ENCODE peak calls at places on chromosomes 16 and 17, in seven cellular contexts. One of them, this sample, is unnamed. For H3K27me3 and H3K4me1, the result is how much of the 10 kb centered on the place peaks cover.

GRCh38 chr17:27569257-27569722 is 61.7 kb upstream of the LGALS9 start:
- DNase-seq in adrenal gland: peak
- DNase-seq in heart left ventricle: no peak
- DNase-seq in tibial nerve: no peak
- DNase-seq in uterus: no peak
- DNase-seq in ovary: peak
- DNase-seq in esophagus muscularis mucosa: no peak
- DNase-seq in this sample: no peak

GRCh38 chr16:2019500-2019899 is at the start of gene NPW:
- DNase-seq in heart left ventricle: no peak
- DNase-seq in ovary: no peak
- DNase-seq in adrenal gland: no peak
- DNase-seq in esophagus muscularis mucosa: no peak
- DNase-seq in tibial nerve: no peak
- DNase-seq in uterus: no peak
- DNase-seq in this sample: no peak

GRCh38 chr17:17377568-17377967 is 74.4 kb downstream of the NT5M start:
- DNase-seq in ovary: no peak
- DNase-seq in esophagus muscularis mucosa: no peak
- DNase-seq in adrenal gland: no peak
- DNase-seq in uterus: no peak
- DNase-seq in heart left ventricle: no peak
- DNase-seq in tibial nerve: no peak
- DNase-seq in this sample: peak

GRCh38 chr17:4562000-4562969 is 1.9 kb upstream of the GGT6 start:
- DNase-seq in uterus: no peak
- DNase-seq in heart left ventricle: no peak
- DNase-seq in ovary: no peak
- DNase-seq in esophagus muscularis mucosa: no peak
- DNase-seq in adrenal gland: no peak
- DNase-seq in tibial nerve: no peak
- DNase-seq in this sample: no peak

GRCh38 chr16:78740269-78740668 is 640.8 kb downstream of the WWOX start:
- DNase-seq in heart left ventricle: no peak
- DNase-seq in adrenal gland: no peak
- DNase-seq in esophagus muscularis mucosa: no peak
- DNase-seq in tibial nerve: no peak
- DNase-seq in uterus: no peak
- DNase-seq in ovary: no peak
- DNase-seq in this sample: no peak

GRCh38 chr16:66911112-66911511 is 7.6 kb downstream of the CDH16 start:
- DNase-seq in adrenal gland: no peak
- DNase-seq in tibial nerve: no peak
- DNase-seq in ovary: no peak
- DNase-seq in heart left ventricle: no peak
- DNase-seq in uterus: no peak
- DNase-seq in esophagus muscularis mucosa: no peak
- DNase-seq in this sample: no peak

GRCh38 chr16:70573451-70574121 is 50.0 kb downstream of the SF3B3 start:
- DNase-seq in ovary: no peak
- DNase-seq in esophagus muscularis mucosa: no peak
- DNase-seq in heart left ventricle: peak
- DNase-seq in tibial nerve: peak
- DNase-seq in adrenal gland: no peak
- DNase-seq in uterus: peak
- DNase-seq in this sample: peak

GRCh38 chr17:62671553-62671952 is 44.1 kb downstream of the MRC2 start:
- DNase-seq in uterus: no peak
- DNase-seq in tibial nerve: no peak
- DNase-seq in esophagus muscularis mucosa: no peak
- DNase-seq in adrenal gland: peak
- DNase-seq in heart left ventricle: no peak
- DNase-seq in ovary: no peak
- DNase-seq in this sample: peak

GRCh38 chr16:75260856-75261589 is 9.6 kb upstream of the BCAR1 start:
- DNase-seq in tibial nerve: no peak
- DNase-seq in uterus: peak
- DNase-seq in esophagus muscularis mucosa: no peak
- DNase-seq in heart left ventricle: no peak
- DNase-seq in ovary: no peak
- DNase-seq in adrenal gland: no peak
- DNase-seq in this sample: no peak

GRCh38 chr17:16932156-16932555 is 39.8 kb downstream of the TNFRSF13B start:
- DNase-seq in adrenal gland: no peak
- DNase-seq in tibial nerve: no peak
- DNase-seq in ovary: no peak
- DNase-seq in heart left ventricle: no peak
- DNase-seq in esophagus muscularis mucosa: no peak
- DNase-seq in uterus: no peak
- DNase-seq in this sample: no peak

GRCh38 chr17:43882761-43883415 is 24.4 kb downstream of the MPP2 start:
- DNase-seq in ovary: no peak
- DNase-seq in esophagus muscularis mucosa: no peak
- DNase-seq in heart left ventricle: no peak
- DNase-seq in tibial nerve: no peak
- DNase-seq in adrenal gland: no peak
- DNase-seq in uterus: no peak
- DNase-seq in this sample: no peak

GRCh38 chr17:17841620-17842025 is 4.8 kb upstream of the SREBF1 start:
- DNase-seq in uterus: no peak
- DNase-seq in adrenal gland: peak
- DNase-seq in heart left ventricle: peak
- DNase-seq in tibial nerve: no peak
- DNase-seq in ovary: peak
- DNase-seq in esophagus muscularis mucosa: no peak
- DNase-seq in this sample: peak

GRCh38 chr16:61471737-61472136 is 564.5 kb downstream of the CDH8 start:
- DNase-seq in adrenal gland: no peak
- DNase-seq in ovary: no peak
- DNase-seq in uterus: no peak
- DNase-seq in tibial nerve: no peak
- DNase-seq in esophagus muscularis mucosa: no peak
- DNase-seq in heart left ventricle: no peak
- DNase-seq in this sample: no peak

GRCh38 chr17:79922161-79922569 is 82.9 kb upstream of the CBX4 start:
- DNase-seq in ovary: no peak
- DNase-seq in adrenal gland: no peak
- DNase-seq in esophagus muscularis mucosa: no peak
- DNase-seq in uterus: no peak
- DNase-seq in heart left ventricle: no peak
- DNase-seq in tibial nerve: no peak
- DNase-seq in this sample: no peak

GRCh38 chr17:29094101-29094708 is 51.3 kb downstream of the PIPOX start:
- DNase-seq in esophagus muscularis mucosa: no peak
- DNase-seq in heart left ventricle: no peak
- DNase-seq in ovary: no peak
- DNase-seq in tibial nerve: no peak
- DNase-seq in uterus: no peak
- DNase-seq in adrenal gland: no peak
- DNase-seq in this sample: no peak

GRCh38 chr17:16939606-16940115 is 32.3 kb downstream of the TNFRSF13B start:
- DNase-seq in adrenal gland: no peak
- DNase-seq in esophagus muscularis mucosa: no peak
- DNase-seq in tibial nerve: no peak
- DNase-seq in heart left ventricle: no peak
- DNase-seq in uterus: no peak
- DNase-seq in ovary: no peak
- DNase-seq in this sample: no peak

GRCh38 chr16:73093146-73094144 is 45.5 kb upstream of the ZFHX3 start:
- DNase-seq in ovary: no peak
- DNase-seq in esophagus muscularis mucosa: no peak
- DNase-seq in tibial nerve: no peak
- DNase-seq in adrenal gland: no peak
- DNase-seq in uterus: no peak
- DNase-seq in heart left ventricle: peak
- DNase-seq in this sample: no peak

GRCh38 chr16:23362460-23363317 is 60.6 kb downstream of the SCNN1B start:
- DNase-seq in ovary: peak
- DNase-seq in tibial nerve: peak
- DNase-seq in heart left ventricle: peak
- DNase-seq in adrenal gland: peak
- DNase-seq in uterus: peak
- DNase-seq in esophagus muscularis mucosa: no peak
- DNase-seq in this sample: peak

GRCh38 chr17:3592216-3592860 is 16.9 kb downstream of the TRPV1 start:
- DNase-seq in ovary: no peak
- DNase-seq in uterus: no peak
- DNase-seq in tibial nerve: no peak
- DNase-seq in adrenal gland: no peak
- DNase-seq in heart left ventricle: no peak
- DNase-seq in esophagus muscularis mucosa: no peak
- DNase-seq in this sample: no peak

DNA sequence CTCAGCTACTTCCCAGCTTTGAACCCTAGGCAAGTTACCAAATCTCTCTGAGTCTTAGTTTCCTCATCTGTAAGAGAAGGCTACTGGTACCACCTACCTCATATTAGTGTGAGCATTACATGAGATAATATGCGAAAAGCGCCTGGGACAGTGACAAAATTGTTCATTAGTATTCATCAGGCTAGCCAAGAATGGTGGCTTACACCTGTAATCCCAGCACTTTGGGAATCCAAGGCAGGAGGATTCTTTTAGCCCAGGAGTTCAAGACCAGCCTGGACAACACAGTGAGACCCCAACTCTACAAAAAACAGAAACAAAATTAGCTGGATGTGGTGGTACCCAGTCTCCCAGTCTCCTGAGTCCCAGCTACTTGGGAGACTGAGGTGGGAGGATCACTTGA is 3.3 kb downstream of the PLCD3 start:
- DNase-seq in adrenal gland: no peak
- DNase-seq in esophagus muscularis mucosa: no peak
- DNase-seq in heart left ventricle: no peak
- DNase-seq in uterus: no peak
- DNase-seq in ovary: no peak
- DNase-seq in tibial nerve: no peak
- DNase-seq in this sample: no peak
- H3K27me3 ChIP-seq in adrenal gland: under half
- H3K27me3 ChIP-seq in esophagus muscularis mucosa: under half
- H3K27me3 ChIP-seq in heart left ventricle: under half
- H3K27me3 ChIP-seq in uterus: under half
- H3K27me3 ChIP-seq in ovary: under half
- H3K27me3 ChIP-seq in tibial nerve: under half
- H3K27me3 ChIP-seq in this sample: under half

DNA sequence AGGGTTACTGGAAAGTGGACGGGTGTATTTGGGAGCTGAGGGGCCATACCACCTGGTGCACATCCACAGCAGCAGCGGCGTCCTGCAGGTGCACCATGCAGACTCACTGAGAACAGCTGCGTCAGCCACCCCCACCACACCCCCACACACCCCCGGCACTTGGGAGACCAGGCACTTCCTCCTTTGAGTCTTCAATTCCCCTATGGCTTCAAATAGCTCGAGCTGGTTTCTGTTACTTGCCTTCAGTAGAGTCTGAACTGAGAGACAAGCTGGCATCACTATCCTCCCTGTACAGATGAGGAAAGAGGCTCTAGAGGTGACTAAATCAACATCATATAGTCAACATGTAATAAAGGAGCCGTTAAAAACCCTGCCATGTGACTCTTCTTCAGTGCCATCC is 15.4 kb downstream of the CUEDC1 start:
- DNase-seq in heart left ventricle: no peak
- DNase-seq in esophagus muscularis mucosa: no peak
- DNase-seq in adrenal gland: peak
- DNase-seq in ovary: no peak
- DNase-seq in uterus: no peak
- DNase-seq in tibial nerve: no peak
- DNase-seq in this sample: no peak
- H3K4me1 ChIP-seq in heart left ventricle: half or more
- H3K4me1 ChIP-seq in esophagus muscularis mucosa: half or more
- H3K4me1 ChIP-seq in adrenal gland: half or more
- H3K4me1 ChIP-seq in ovary: under half
- H3K4me1 ChIP-seq in uterus: under half
- H3K4me1 ChIP-seq in tibial nerve: half or more
- H3K4me1 ChIP-seq in this sample: under half

GRCh38 chr16:27223226-27223610 is 19.9 kb downstream of the KDM8 start:
- DNase-seq in adrenal gland: no peak
- DNase-seq in esophagus muscularis mucosa: no peak
- DNase-seq in uterus: no peak
- DNase-seq in ovary: no peak
- DNase-seq in heart left ventricle: no peak
- DNase-seq in tibial nerve: no peak
- DNase-seq in this sample: no peak

GRCh38 chr16:27224271-27224737 is 21.0 kb downstream of the KDM8 start:
- DNase-seq in heart left ventricle: no peak
- DNase-seq in tibial nerve: no peak
- DNase-seq in uterus: no peak
- DNase-seq in adrenal gland: no peak
- DNase-seq in ovary: no peak
- DNase-seq in esophagus muscularis mucosa: no peak
- DNase-seq in this sample: no peak

GRCh38 chr16:27221576-27222498 is 18.5 kb downstream of the KDM8 start:
- DNase-seq in ovary: no peak
- DNase-seq in esophagus muscularis mucosa: no peak
- DNase-seq in tibial nerve: no peak
- DNase-seq in uterus: peak
- DNase-seq in heart left ventricle: peak
- DNase-seq in adrenal gland: no peak
- DNase-seq in this sample: no peak

GRCh38 chr16:27223701-27224100 is 20.4 kb downstream of the KDM8 start:
- DNase-seq in heart left ventricle: no peak
- DNase-seq in adrenal gland: no peak
- DNase-seq in tibial nerve: no peak
- DNase-seq in ovary: no peak
- DNase-seq in esophagus muscularis mucosa: no peak
- DNase-seq in uterus: no peak
- DNase-seq in this sample: no peak

GRCh38 chr16:27222499-27223225 is 19.3 kb downstream of the KDM8 start:
- DNase-seq in esophagus muscularis mucosa: peak
- DNase-seq in uterus: peak
- DNase-seq in adrenal gland: peak
- DNase-seq in heart left ventricle: peak
- DNase-seq in ovary: no peak
- DNase-seq in tibial nerve: no peak
- DNase-seq in this sample: no peak
- TF ChIP-seq POLR2A in esophagus muscularis mucosa: no peak
- TF ChIP-seq POLR2A in uterus: no peak
- TF ChIP-seq POLR2A in adrenal gland: no peak
- TF ChIP-seq POLR2A in heart left ventricle: no peak
- TF ChIP-seq POLR2A in ovary: no peak
- TF ChIP-seq POLR2A in tibial nerve: no peak
- TF ChIP-seq POLR2A in this sample: no peak

GRCh38 chr16:87610026-87610425 is 7.7 kb downstream of the JPH3 start:
- DNase-seq in esophagus muscularis mucosa: no peak
- DNase-seq in heart left ventricle: no peak
- DNase-seq in tibial nerve: no peak
- DNase-seq in adrenal gland: no peak
- DNase-seq in uterus: no peak
- DNase-seq in ovary: no peak
- DNase-seq in this sample: no peak

GRCh38 chr16:87607871-87608270 is 5.6 kb downstream of the JPH3 start:
- DNase-seq in tibial nerve: no peak
- DNase-seq in heart left ventricle: no peak
- DNase-seq in uterus: no peak
- DNase-seq in ovary: no peak
- DNase-seq in esophagus muscularis mucosa: no peak
- DNase-seq in adrenal gland: no peak
- DNase-seq in this sample: no peak

GRCh38 chr16:87611456-87611855 is 9.1 kb downstream of the JPH3 start:
- DNase-seq in tibial nerve: no peak
- DNase-seq in uterus: no peak
- DNase-seq in heart left ventricle: no peak
- DNase-seq in esophagus muscularis mucosa: no peak
- DNase-seq in ovary: no peak
- DNase-seq in adrenal gland: no peak
- DNase-seq in this sample: no peak

GRCh38 chr16:87607223-87607622 is 4.9 kb downstream of the JPH3 start:
- DNase-seq in uterus: no peak
- DNase-seq in ovary: no peak
- DNase-seq in adrenal gland: no peak
- DNase-seq in esophagus muscularis mucosa: no peak
- DNase-seq in tibial nerve: no peak
- DNase-seq in heart left ventricle: no peak
- DNase-seq in this sample: no peak

GRCh38 chr16:87608400-87608985 is 6.2 kb downstream of the JPH3 start:
- DNase-seq in heart left ventricle: peak
- DNase-seq in uterus: no peak
- DNase-seq in adrenal gland: peak
- DNase-seq in tibial nerve: peak
- DNase-seq in esophagus muscularis mucosa: no peak
- DNase-seq in ovary: peak
- DNase-seq in this sample: peak
- H3K27me3 ChIP-seq in heart left ventricle: under half
- H3K27me3 ChIP-seq in uterus: under half
- H3K27me3 ChIP-seq in adrenal gland: under half
- H3K27me3 ChIP-seq in tibial nerve: under half
- H3K27me3 ChIP-seq in esophagus muscularis mucosa: under half
- H3K27me3 ChIP-seq in ovary: under half
- H3K27me3 ChIP-seq in this sample: under half

This sample was measured in prostate gland.